ENCODE peak calls at places on chromosomes 2 and 18, in nine cellular contexts. P is PC-3; K is left ventricle myocardium inferior; A is adrenal gland; E is CD8-positive, alpha-beta memory T cell; H is Panc1; J is upper lobe of right lung; N is hepatocyte; I is tibial nerve. T is an unnamed sample. For H3K36me3, the result is how much of the 10 kb centered on the place peaks cover.

GRCh38 chr2:71471276-71471675 is 17.9 kb downstream of the DYSF start:
- DNase-seq in P (peak), K (no peak), A (no peak), E (no peak), H (no peak), J (no peak), N (no peak), I (no peak), T (no peak)

GRCh38 chr18:62862451-62862850 is 147.1 kb downstream of the PHLPP1 start:
- DNase-seq in P (no peak), K (no peak), A (no peak), E (no peak), H (no peak), J (no peak), N (no peak), I (no peak), T (no peak)

GRCh38 chr2:105454801-105455485 is 56.1 kb upstream of the FHL2 start:
- DNase-seq in P (peak), K (no peak), A (no peak), E (no peak), H (peak), J (no peak), N (peak), I (peak), T (no peak)

GRCh38 chr2:175156534-175156933 is 11.5 kb downstream of the ATF2 start:
- DNase-seq in P (no peak), K (no peak), A (no peak), E (no peak), H (no peak), J (no peak), N (peak), I (no peak), T (peak)

GRCh38 chr2:231549446-231550239 is 19.4 kb upstream of the NMUR1 start:
- DNase-seq in P (no peak), K (no peak), A (no peak), E (no peak), H (no peak), J (no peak), N (no peak), I (no peak), T (no peak)

GRCh38 chr2:218006741-218007140 is 3.9 kb upstream of the TNS1 start:
- DNase-seq in P (peak), K (no peak), A (peak), E (no peak), H (no peak), J (no peak), N (peak), I (no peak), T (no peak)

GRCh38 chr2:19886261-19886660 is 15.5 kb downstream of the TTC32 start:
- DNase-seq in P (no peak), K (no peak), A (no peak), E (no peak), H (no peak), J (no peak), N (no peak), I (no peak), T (no peak)

GRCh38 chr2:174654429-174654941 is 56.9 kb upstream of the WIPF1 start:
- DNase-seq in P (no peak), K (no peak), A (no peak), E (no peak), H (no peak), J (no peak), N (no peak), I (no peak), T (no peak)

GRCh38 chr2:4556136-4556535 is 852.8 kb downstream of the DCDC2C start:
- DNase-seq in P (no peak), K (no peak), A (no peak), E (no peak), H (no peak), J (no peak), N (peak), I (no peak), T (no peak)

GRCh38 chr2:201860541-201861154 is 54.3 kb downstream of the CDK15 start:
- DNase-seq in P (peak), K (no peak), A (peak), E (peak), H (peak), J (no peak), N (peak), I (peak), T (peak)

GRCh38 chr2:113910110-113910717 is 20.3 kb downstream of the ACTR3 start:
- DNase-seq in P (peak), K (no peak), A (no peak), E (peak), H (no peak), J (no peak), N (peak), I (no peak), T (no peak)

GRCh38 chr2:163775304-163775703 is 39.5 kb upstream of the FIGN start:
- DNase-seq in P (peak), K (no peak), A (no peak), E (no peak), H (no peak), J (no peak), N (no peak), I (no peak), T (no peak)

GRCh38 chr18:38884050-38884449 is 1318.5 kb upstream of the CELF4 start:
- DNase-seq in P (no peak), K (no peak), A (no peak), E (no peak), H (no peak), J (no peak), N (no peak), I (no peak), T (no peak)

GRCh38 chr2:44186800-44187199 is 18.1 kb downstream of the PPM1B start:
- DNase-seq in P (no peak), K (no peak), A (no peak), E (no peak), H (no peak), J (no peak), N (no peak), I (no peak), T (no peak)

GRCh38 chr2:40243581-40243980 is 208.3 kb downstream of the SLC8A1 start:
- DNase-seq in P (no peak), K (no peak), A (no peak), E (no peak), H (no peak), J (no peak), N (no peak), I (no peak), T (no peak)

GRCh38 chr2:128235581-128235980 is 83.1 kb downstream of the HS6ST1 start:
- DNase-seq in P (no peak), K (no peak), A (no peak), E (no peak), H (no peak), J (peak), N (no peak), I (no peak), T (no peak)

GRCh38 chr2:20196881-20197204 is 28.1 kb downstream of the SDC1 start:
- DNase-seq in P (no peak), K (no peak), A (no peak), E (no peak), H (no peak), J (no peak), N (peak), I (no peak), T (no peak)

GRCh38 chr2:105790467-105791118 is 45.9 kb downstream of the NCK2 start:
- DNase-seq in P (peak), K (no peak), A (no peak), E (no peak), H (no peak), J (no peak), N (peak), I (no peak), T (no peak)

DNA sequence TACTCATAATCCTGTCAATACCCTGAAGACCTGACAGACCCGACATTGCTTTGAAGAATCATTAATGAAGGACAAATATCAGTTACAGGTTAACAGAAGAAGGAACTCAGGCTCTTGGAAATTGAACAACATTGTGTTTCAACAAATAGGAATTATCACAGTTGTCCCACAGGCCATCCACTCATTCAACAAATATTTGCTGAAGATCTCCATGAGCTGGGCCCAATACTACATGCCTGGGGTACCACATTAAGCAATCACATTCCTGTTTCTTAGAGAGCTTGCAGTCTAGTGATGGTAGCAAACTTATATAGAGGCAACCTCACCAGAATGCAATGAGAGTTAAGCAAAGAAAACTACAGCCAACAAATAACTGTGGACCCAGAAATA is 671.6 kb upstream of the ACVR2A start:
- DNase-seq in P (peak), K (no peak), A (no peak), E (no peak), H (no peak), J (no peak), N (peak), I (no peak), T (no peak)
- H3K36me3 ChIP-seq in P (under half), K (under half), A (under half), E (under half), H (under half), J (under half), N (under half), I (under half), T (under half)

GRCh38 chr2:233446121-233446520 is 91.8 kb downstream of the DGKD start:
- DNase-seq in P (no peak), K (no peak), A (no peak), E (no peak), H (no peak), J (peak), N (no peak), I (no peak), T (no peak)

GRCh38 chr2:233446616-233447305 is 92.5 kb downstream of the DGKD start:
- DNase-seq in P (no peak), K (no peak), A (no peak), E (peak), H (no peak), J (peak), N (no peak), I (no peak), T (no peak)

GRCh38 chr2:233448565-233448964 is 94.3 kb downstream of the DGKD start:
- DNase-seq in P (no peak), K (no peak), A (no peak), E (peak), H (no peak), J (no peak), N (no peak), I (no peak), T (no peak)

GRCh38 chr2:233448220-233448559 is 93.9 kb downstream of the DGKD start:
- DNase-seq in P (peak), K (no peak), A (no peak), E (peak), H (no peak), J (peak), N (no peak), I (no peak), T (no peak)

DNA sequence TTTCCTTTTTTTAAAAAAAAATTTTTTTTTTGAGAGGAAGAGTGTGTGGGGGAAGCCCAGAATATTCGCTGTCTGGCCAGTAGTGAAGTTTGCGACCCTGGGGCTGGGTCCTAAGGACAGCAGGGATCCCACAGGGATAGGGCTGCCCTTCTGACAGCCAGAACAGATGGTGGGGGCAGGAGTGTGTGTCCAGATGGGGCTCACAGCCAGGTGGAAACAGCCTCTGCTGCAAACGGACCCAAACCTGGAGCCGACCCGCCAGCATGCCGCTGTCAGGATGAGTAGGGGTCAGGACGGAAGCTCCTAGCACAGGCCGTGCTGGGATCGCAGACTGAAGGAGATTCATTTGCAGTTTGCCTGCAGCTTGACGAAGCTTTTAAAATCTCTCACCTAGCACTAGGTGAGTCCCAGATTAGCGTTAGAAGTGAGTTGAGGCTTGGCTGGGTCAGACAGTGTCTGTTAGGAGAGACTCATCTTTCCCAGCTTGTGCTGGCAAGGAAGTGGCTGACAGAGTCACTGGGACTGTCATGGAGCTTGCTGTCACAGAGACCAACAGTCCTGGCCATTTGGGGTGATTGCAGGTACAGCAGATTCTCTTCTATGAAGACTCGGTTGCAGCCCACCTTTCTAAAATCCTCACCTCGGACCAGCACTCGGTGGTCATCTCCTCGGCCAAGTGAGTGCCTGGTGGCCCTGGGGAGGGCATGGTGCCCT is 93.4 kb downstream of the DGKD start:
- DNase-seq in P (no peak), K (no peak), A (no peak), E (peak), H (no peak), J (peak), N (no peak), I (no peak), T (no peak)
- H3K36me3 ChIP-seq in P (half or more), K (half or more), A (under half), E (half or more), H (under half), J (half or more), N (under half), I (under half), T (half or more)

GRCh38 chr2:73856214-73856613 is 27.5 kb downstream of the STAMBP start:
- DNase-seq in P (no peak), K (no peak), A (no peak), E (no peak), H (no peak), J (no peak), N (no peak), I (no peak), T (no peak)

GRCh38 chr2:73850009-73850408 is 21.2 kb downstream of the STAMBP start:
- DNase-seq in P (no peak), K (no peak), A (no peak), E (no peak), H (no peak), J (no peak), N (no peak), I (no peak), T (no peak)

GRCh38 chr2:73855526-73855925 is 26.8 kb downstream of the STAMBP start:
- DNase-seq in P (no peak), K (no peak), A (no peak), E (no peak), H (no peak), J (no peak), N (no peak), I (no peak), T (no peak)

GRCh38 chr2:73852020-73852419 is 23.3 kb downstream of the STAMBP start:
- DNase-seq in P (peak), K (no peak), A (no peak), E (no peak), H (peak), J (no peak), N (peak), I (no peak), T (no peak)

GRCh38 chr2:73851274-73851673 is 22.5 kb downstream of the STAMBP start:
- DNase-seq in P (peak), K (no peak), A (no peak), E (no peak), H (no peak), J (no peak), N (no peak), I (no peak), T (no peak)
- H3K36me3 ChIP-seq in P (under half), K (half or more), A (under half), E (under half), H (under half), J (half or more), N (under half), I (under half), T (half or more)

DNA sequence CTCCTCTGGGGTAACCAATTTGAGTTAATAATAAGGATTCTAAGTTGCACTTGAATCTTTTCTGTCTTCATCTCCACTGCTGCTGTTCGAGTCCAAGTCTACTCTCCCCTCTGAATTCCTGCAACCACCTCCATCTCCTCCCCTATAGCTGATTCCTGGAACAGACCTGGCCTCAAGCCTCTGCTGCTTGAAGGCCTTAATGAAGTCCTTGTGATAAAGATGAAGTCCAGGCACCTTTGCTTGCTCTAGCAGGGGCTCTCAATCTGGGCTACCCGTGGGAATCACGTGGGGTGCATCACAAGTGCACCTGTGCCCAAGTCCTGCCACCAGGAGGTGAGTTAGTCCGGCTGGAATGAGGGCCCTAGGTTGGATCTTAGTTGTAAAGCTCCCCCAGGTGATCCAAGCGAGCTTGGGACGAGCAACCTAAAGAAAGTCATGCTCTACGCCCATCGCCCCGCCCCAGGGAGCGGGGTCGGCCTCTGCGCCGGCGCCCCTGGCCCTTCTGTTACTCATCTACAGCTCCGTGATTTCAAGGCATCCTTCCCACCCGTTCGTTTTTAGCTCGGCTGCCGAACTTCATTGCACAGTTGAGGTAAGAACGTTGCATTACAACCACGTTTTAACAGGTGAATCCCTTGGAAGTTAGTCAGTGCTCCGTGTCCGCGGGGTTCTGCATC is 905 bp upstream of the IAH1 start:
- DNase-seq in P (peak), K (no peak), A (no peak), E (peak), H (no peak), J (peak), N (peak), I (no peak), T (no peak)
- H3K36me3 ChIP-seq in P (under half), K (under half), A (under half), E (under half), H (under half), J (under half), N (under half), I (under half), T (under half)

DNA sequence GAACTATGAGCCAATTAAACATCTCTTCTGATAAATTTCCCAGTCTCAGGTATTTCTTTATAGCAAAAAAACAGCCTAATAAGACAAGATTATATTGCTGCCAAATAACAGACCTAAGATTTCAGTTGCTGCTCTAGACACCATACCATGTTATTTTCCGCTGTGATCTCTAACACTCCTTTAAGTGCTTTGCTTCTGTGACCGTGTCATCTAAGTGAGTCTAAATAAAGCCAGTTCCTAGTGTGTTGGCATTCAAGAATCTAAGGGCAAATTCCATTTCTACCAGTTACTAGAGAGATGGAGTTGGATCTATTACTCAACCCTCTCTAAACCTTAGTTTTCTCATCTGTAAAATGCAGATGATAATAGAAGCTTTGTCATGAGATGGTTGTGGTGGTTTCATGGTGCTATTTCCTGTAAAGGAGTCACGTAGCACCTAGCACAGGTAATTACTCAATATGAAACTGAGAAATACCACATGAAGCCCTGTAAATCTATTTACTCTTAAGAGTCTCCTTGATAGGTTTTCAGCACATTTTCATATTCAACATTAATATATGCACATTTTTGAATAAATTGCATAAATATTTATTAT is 40.5 kb downstream of the SPHKAP start:
- DNase-seq in P (no peak), K (no peak), A (no peak), E (no peak), H (no peak), J (no peak), N (no peak), I (no peak), T (no peak)
- H3K36me3 ChIP-seq in P (under half), K (under half), A (under half), E (under half), H (under half), J (under half), N (under half), I (under half), T (under half)

DNA sequence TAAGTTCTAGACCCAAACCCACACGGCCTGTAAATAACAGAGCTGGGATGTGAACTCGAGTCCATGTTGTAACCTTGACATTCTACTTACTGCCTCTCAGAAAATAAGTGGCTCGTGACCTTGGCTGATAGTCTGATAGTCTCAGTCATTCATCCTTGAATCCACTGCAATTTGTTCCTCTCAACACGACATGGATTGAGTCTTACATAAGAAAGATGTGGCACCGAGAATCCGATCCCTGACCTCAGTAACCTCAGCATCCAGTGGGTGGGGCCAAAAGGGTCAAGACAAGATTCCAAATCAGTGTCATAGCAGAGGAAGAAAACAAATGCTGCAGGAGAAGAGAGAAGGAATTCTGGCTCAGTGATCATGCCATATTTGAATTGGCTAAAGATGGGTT is 97.6 kb downstream of the MAPRE2 start:
- DNase-seq in P (no peak), K (no peak), A (no peak), E (no peak), H (no peak), J (no peak), N (no peak), I (no peak), T (no peak)
- H3K36me3 ChIP-seq in P (under half), K (half or more), A (under half), E (under half), H (under half), J (under half), N (under half), I (under half), T (half or more)

T was measured in heart left ventricle.